ENCODE peak calls at places on chromosomes 3 and 15, in seven cellular contexts. A is neural progenitor cell, F is transverse colon, T is body of pancreas, O is AG09309, H is psoas muscle, J is stomach. S is an unnamed sample.

GRCh38 chr3:69809076-69809835 is 70.0 kb downstream of the MITF start:
- DNase-seq in A (no peak), F (no peak), T (no peak), O (no peak), H (no peak), J (no peak), S (no peak)

GRCh38 chr15:44536298-44536961 is 517 bp upstream of the EIF3J start:
- DNase-seq in A (peak; percentile 95), F (peak; percentile 90), T (peak; percentile 87), O (peak; percentile 64), H (peak; percentile 84), J (peak; percentile 86), S (peak; percentile 91)

GRCh38 chr15:101413239-101413638 is 76.3 kb downstream of the PCSK6 start:
- DNase-seq in A (no peak), F (no peak), T (no peak), O (no peak), H (no peak), J (no peak), S (no peak)

GRCh38 chr15:44633603-44634002 is 29.9 kb downstream of the SPG11 start:
- DNase-seq in A (no peak), F (no peak), T (no peak), O (peak; percentile 24), H (no peak), J (no peak), S (no peak)

GRCh38 chr3:53225651-53226050 is 30.2 kb downstream of the TKT start:
- DNase-seq in A (no peak), F (no peak), T (no peak), O (no peak), H (no peak), J (no peak), S (no peak)

GRCh38 chr15:96367436-96368200 is 37.1 kb downstream of the NR2F2 start:
- DNase-seq in A (peak; percentile 57), F (no peak), T (no peak), O (no peak), H (no peak), J (no peak), S (no peak)

GRCh38 chr15:92960996-92961681 is 61.0 kb downstream of the CHD2 start:
- DNase-seq in A (no peak), F (no peak), T (no peak), O (no peak), H (no peak), J (no peak), S (no peak)

GRCh38 chr15:71083349-71083748 is 31.9 kb upstream of the THSD4 start:
- DNase-seq in A (no peak), F (no peak), T (no peak), O (peak; percentile 91), H (no peak), J (no peak), S (no peak)

GRCh38 chr3:35772364-35773009 is 133.2 kb downstream of the ARPP21 start:
- DNase-seq in A (no peak), F (no peak), T (no peak), O (no peak), H (peak; percentile 31), J (no peak), S (no peak)

GRCh38 chr3:52277972-52278509 is 408 bp downstream of the WDR82 start:
- DNase-seq in A (peak; percentile 81), F (no peak), T (no peak), O (no peak), H (peak; percentile 65), J (no peak), S (peak; percentile 48)

GRCh38 chr15:99651023-99651807 is 82.0 kb downstream of the LYSMD4 start:
- DNase-seq in A (no peak), F (no peak), T (no peak), O (no peak), H (no peak), J (no peak), S (no peak)

GRCh38 chr15:39202641-39203040 is 378.2 kb upstream of the THBS1 start:
- DNase-seq in A (no peak), F (no peak), T (no peak), O (peak; percentile 41), H (no peak), J (no peak), S (no peak)

GRCh38 chr3:45548724-45549123 is 45.8 kb upstream of the LIMD1 start:
- DNase-seq in A (no peak), F (no peak), T (no peak), O (peak; percentile 53), H (no peak), J (no peak), S (no peak)

GRCh38 chr3:15420871-15421270 is 6.5 kb downstream of the METTL6 start:
- DNase-seq in A (no peak), F (no peak), T (no peak), O (no peak), H (no peak), J (no peak), S (no peak)

GRCh38 chr15:31483053-31483923 is 156.7 kb downstream of the KLF13 start:
- DNase-seq in A (no peak), F (no peak), T (no peak), O (no peak), H (no peak), J (peak; percentile 26), S (no peak)

GRCh38 chr15:36358094-36358961 is 221.1 kb upstream of the CDIN1 start:
- DNase-seq in A (no peak), F (no peak), T (no peak), O (peak; percentile 55), H (no peak), J (no peak), S (no peak)

GRCh38 chr3:170701696-170702678 is 116.1 kb upstream of the SLC7A14 start:
- DNase-seq in A (no peak), F (no peak), T (no peak), O (no peak), H (no peak), J (no peak), S (no peak)

GRCh38 chr3:101574388-101575156 is 592 bp downstream of the PCNP start:
- DNase-seq in A (peak; percentile 66), F (peak; percentile 44), T (peak; percentile 59), O (peak; percentile 21), H (peak; percentile 61), J (peak; percentile 50), S (peak; percentile 43)

GRCh38 chr3:42749025-42749752 is 23.9 kb downstream of the CCDC13 start:
- DNase-seq in A (no peak), F (peak; percentile 22), T (no peak), O (no peak), H (no peak), J (peak; percentile 24), S (no peak)

GRCh38 chr3:42750834-42751233 is 22.2 kb downstream of the CCDC13 start:
- DNase-seq in A (no peak), F (no peak), T (no peak), O (no peak), H (no peak), J (peak; percentile 17), S (no peak)

GRCh38 chr3:42751609-42752008 is 21.4 kb downstream of the CCDC13 start:
- DNase-seq in A (no peak), F (no peak), T (no peak), O (no peak), H (no peak), J (peak; percentile 25), S (no peak)

GRCh38 chr3:42747581-42747980 is 25.5 kb downstream of the CCDC13 start:
- DNase-seq in A (no peak), F (no peak), T (no peak), O (no peak), H (no peak), J (no peak), S (no peak)

DNA sequence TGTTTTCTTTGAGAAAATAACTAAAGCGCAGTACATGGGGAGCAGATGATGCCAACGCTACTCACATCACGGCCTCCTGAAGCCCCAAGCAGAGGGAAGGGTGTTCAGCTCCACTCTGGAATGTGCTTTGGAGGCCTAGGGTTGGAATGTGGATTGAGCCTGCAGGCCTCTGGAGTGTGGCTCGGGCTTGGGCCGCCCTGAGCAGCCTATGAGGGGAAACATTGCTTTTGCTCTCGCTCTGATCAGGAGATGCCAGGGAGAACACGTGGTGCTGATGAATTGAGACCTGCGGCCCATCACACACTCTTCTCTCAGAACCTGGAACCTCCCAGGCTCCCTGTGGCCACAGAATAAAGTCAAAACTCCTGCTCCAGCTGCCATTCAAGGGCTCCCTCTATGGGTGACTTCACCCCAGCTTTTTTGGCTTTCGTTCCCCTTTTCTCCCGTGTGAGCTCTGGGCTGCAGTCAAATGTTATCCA is 23.3 kb downstream of the CCDC13 start:
- DNase-seq in A (peak; percentile 54), F (no peak), T (no peak), O (no peak), H (no peak), J (peak; percentile 26), S (no peak)
- TF ChIP-seq CTCF in A (peak; percentile 56), F (peak; percentile 21), T (peak; percentile 24), O (peak; percentile 68), H (peak; percentile 40), J (no peak), S (peak; percentile 29)

GRCh38 chr3:38173834-38174418 is 8.6 kb downstream of the OXSR1 start:
- DNase-seq in A (no peak), F (no peak), T (no peak), O (no peak), H (no peak), J (no peak), S (no peak)

GRCh38 chr3:38171622-38172021 is 6.3 kb downstream of the OXSR1 start:
- DNase-seq in A (no peak), F (no peak), T (no peak), O (no peak), H (no peak), J (no peak), S (no peak)

DNA sequence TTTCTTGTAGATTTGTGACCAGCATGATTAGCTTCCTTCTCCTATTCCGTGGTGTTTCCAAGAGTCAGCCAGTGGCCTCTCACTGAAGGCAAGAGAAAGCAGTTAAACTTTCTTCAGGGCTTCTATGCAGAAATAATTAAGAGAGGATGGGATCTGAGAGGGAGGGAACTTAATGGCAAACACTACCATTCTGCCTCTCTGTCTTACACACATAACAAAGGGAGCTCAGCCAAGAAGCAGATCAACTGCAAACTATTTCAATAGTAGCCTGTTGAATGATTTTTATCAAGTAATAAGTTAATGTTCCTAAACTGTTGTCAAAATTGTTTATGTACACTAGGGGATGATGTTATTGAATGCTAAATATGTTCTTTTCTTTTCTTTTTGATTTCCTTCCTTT is 11.8 kb downstream of the OXSR1 start:
- DNase-seq in A (no peak), F (no peak), T (no peak), O (no peak), H (no peak), J (no peak), S (no peak)
- H3K4me3 ChIP-seq in A (no peak overlapping the region), F (no peak overlapping the region), T (no peak overlapping the region), O (no peak overlapping the region), H (no peak overlapping the region), J (no peak overlapping the region), S (no peak overlapping the region)

GRCh38 chr3:193129607-193130006 is 111.4 kb upstream of the PLAAT1 start:
- DNase-seq in A (no peak), F (no peak), T (no peak), O (no peak), H (no peak), J (no peak), S (no peak)
- TF ChIP-seq CTCF in A (peak; percentile 46), F (no peak), T (no peak), O (no peak), H (no peak), J (no peak), S (no peak)

DNA sequence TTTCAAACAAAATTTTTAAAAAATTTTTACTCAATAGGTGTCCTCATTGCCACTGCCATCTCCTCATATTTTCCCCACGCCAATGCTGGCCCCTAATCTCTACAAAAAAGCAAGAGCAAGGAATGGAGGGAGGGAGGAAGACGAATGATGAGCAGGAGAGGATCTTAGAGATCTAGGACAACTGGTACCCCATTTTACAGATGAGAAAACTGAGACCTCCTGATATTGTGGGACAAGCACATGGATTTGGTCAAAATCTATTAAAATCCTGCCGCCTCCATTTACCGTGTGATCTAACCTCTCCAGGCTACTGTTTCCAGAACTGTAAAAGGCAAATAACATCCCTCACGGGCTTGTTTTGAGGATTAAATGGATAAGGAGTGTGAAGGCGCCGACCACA is 4.6 kb downstream of the HEG1 start:
- DNase-seq in A (no peak), F (no peak), T (no peak), O (no peak), H (no peak), J (no peak), S (no peak)
- H3K4me3 ChIP-seq in A (peak overlapping the region; percentile 17), F (no peak overlapping the region), T (no peak overlapping the region), O (peak overlapping the region; percentile 59), H (peak overlapping the region; percentile 87), J (peak overlapping the region; percentile 90), S (no peak overlapping the region)